ENCODE peak calls at places on chromosomes 12 and 14, in five cellular contexts. One of them, this sample, is unnamed.
A peak's percentile ranks its signal among the peaks of the same experiment; 100 is the strongest.

GRCh38 chr12:7108042-7108927 is 729 bp downstream of the C1RL start:
- DNase-seq in bronchial epithelial cell: peak; percentile 76
- DNase-seq in adrenal gland: peak; percentile 75
- DNase-seq in OCI-LY7: peak; percentile 75
- DNase-seq in fibroblast of lung: peak; percentile 74
- DNase-seq in this sample: peak; percentile 95

GRCh38 chr12:113158439-113159203 is 9.1 kb downstream of the CFAP73 start:
- DNase-seq in bronchial epithelial cell: no peak
- DNase-seq in adrenal gland: no peak
- DNase-seq in OCI-LY7: no peak
- DNase-seq in fibroblast of lung: no peak
- DNase-seq in this sample: no peak

GRCh38 chr12:124301084-124301654 is 6.3 kb downstream of the RFLNA start:
- DNase-seq in bronchial epithelial cell: no peak
- DNase-seq in adrenal gland: no peak
- DNase-seq in OCI-LY7: no peak
- DNase-seq in fibroblast of lung: no peak
- DNase-seq in this sample: no peak

GRCh38 chr14:57022608-57023007 is 212.3 kb upstream of the OTX2 start:
- DNase-seq in bronchial epithelial cell: no peak
- DNase-seq in adrenal gland: no peak
- DNase-seq in OCI-LY7: no peak
- DNase-seq in fibroblast of lung: no peak
- DNase-seq in this sample: no peak

GRCh38 chr12:24797901-24798300 is 151.0 kb downstream of the BCAT1 start:
- DNase-seq in bronchial epithelial cell: no peak
- DNase-seq in adrenal gland: no peak
- DNase-seq in OCI-LY7: no peak
- DNase-seq in fibroblast of lung: no peak
- DNase-seq in this sample: no peak

GRCh38 chr12:112908548-112908947 is 1.8 kb downstream of the OAS1 start:
- DNase-seq in bronchial epithelial cell: no peak
- DNase-seq in adrenal gland: no peak
- DNase-seq in OCI-LY7: no peak
- DNase-seq in fibroblast of lung: no peak
- DNase-seq in this sample: no peak

GRCh38 chr12:4118017-4118510 is 155.5 kb upstream of the CCND2 start:
- DNase-seq in bronchial epithelial cell: peak; percentile 23
- DNase-seq in adrenal gland: peak; percentile 51
- DNase-seq in OCI-LY7: peak; percentile 74
- DNase-seq in fibroblast of lung: peak; percentile 62
- DNase-seq in this sample: peak; percentile 93

GRCh38 chr14:58598028-58598850 is 39.5 kb upstream of the DACT1 start:
- DNase-seq in bronchial epithelial cell: no peak
- DNase-seq in adrenal gland: no peak
- DNase-seq in OCI-LY7: no peak
- DNase-seq in fibroblast of lung: no peak
- DNase-seq in this sample: no peak

GRCh38 chr14:97408503-97408902 is 611.3 kb downstream of the VRK1 start:
- DNase-seq in bronchial epithelial cell: no peak
- DNase-seq in adrenal gland: no peak
- DNase-seq in OCI-LY7: no peak
- DNase-seq in fibroblast of lung: no peak
- DNase-seq in this sample: no peak

GRCh38 chr14:69573841-69574265 is 818 bp downstream of the CCDC177 start:
- DNase-seq in bronchial epithelial cell: no peak
- DNase-seq in adrenal gland: no peak
- DNase-seq in OCI-LY7: no peak
- DNase-seq in fibroblast of lung: no peak
- DNase-seq in this sample: no peak

GRCh38 chr12:101608301-101609133 is 13.7 kb downstream of the MYBPC1 start:
- DNase-seq in bronchial epithelial cell: peak; percentile 40
- DNase-seq in adrenal gland: no peak
- DNase-seq in OCI-LY7: no peak
- DNase-seq in fibroblast of lung: no peak
- DNase-seq in this sample: no peak

GRCh38 chr14:22226381-22226780 is 362.6 kb downstream of the DAD1 start:
- DNase-seq in bronchial epithelial cell: peak; percentile 46
- DNase-seq in adrenal gland: no peak
- DNase-seq in OCI-LY7: peak; percentile 27
- DNase-seq in fibroblast of lung: peak; percentile 21
- DNase-seq in this sample: peak; percentile 29

GRCh38 chr14:101196795-101197590 is 293.5 kb upstream of the RTL1 start:
- DNase-seq in bronchial epithelial cell: no peak
- DNase-seq in adrenal gland: peak; percentile 7
- DNase-seq in OCI-LY7: no peak
- DNase-seq in fibroblast of lung: peak; percentile 11
- DNase-seq in this sample: no peak

GRCh38 chr12:93484315-93484981 is 17.1 kb downstream of the MRPL42 start:
- DNase-seq in bronchial epithelial cell: no peak
- DNase-seq in adrenal gland: peak; percentile 53
- DNase-seq in OCI-LY7: no peak
- DNase-seq in fibroblast of lung: peak; percentile 33
- DNase-seq in this sample: no peak

GRCh38 chr12:401235-402126 is at the start of gene CCDC77:
- DNase-seq in bronchial epithelial cell: peak; percentile 80
- DNase-seq in adrenal gland: peak; percentile 94
- DNase-seq in OCI-LY7: peak; percentile 96
- DNase-seq in fibroblast of lung: peak; percentile 86
- DNase-seq in this sample: peak; percentile 96

GRCh38 chr12:30796891-30797371 is 42.2 kb upstream of the CAPRIN2 start:
- DNase-seq in bronchial epithelial cell: peak; percentile 42
- DNase-seq in adrenal gland: no peak
- DNase-seq in OCI-LY7: no peak
- DNase-seq in fibroblast of lung: peak; percentile 58
- DNase-seq in this sample: no peak

GRCh38 chr14:70822706-70823185 is 13.4 kb upstream of the MAP3K9 start:
- DNase-seq in bronchial epithelial cell: no peak
- DNase-seq in adrenal gland: peak; percentile 37
- DNase-seq in OCI-LY7: no peak
- DNase-seq in fibroblast of lung: peak; percentile 30
- DNase-seq in this sample: no peak

GRCh38 chr12:1779783-1780182 is 40.6 kb upstream of the LRTM2 start:
- DNase-seq in bronchial epithelial cell: no peak
- DNase-seq in adrenal gland: no peak
- DNase-seq in OCI-LY7: no peak
- DNase-seq in fibroblast of lung: peak; percentile 86
- DNase-seq in this sample: no peak

GRCh38 chr14:57957441-57957840 is 91.5 kb upstream of the SLC35F4 start:
- DNase-seq in bronchial epithelial cell: no peak
- DNase-seq in adrenal gland: no peak
- DNase-seq in OCI-LY7: no peak
- DNase-seq in fibroblast of lung: no peak
- DNase-seq in this sample: no peak

GRCh38 chr12:93762059-93762719 is 85.0 kb downstream of the CRADD start:
- DNase-seq in bronchial epithelial cell: no peak
- DNase-seq in adrenal gland: no peak
- DNase-seq in OCI-LY7: no peak
- DNase-seq in fibroblast of lung: peak; percentile 44
- DNase-seq in this sample: no peak

GRCh38 chr14:80364274-80364673 is 153.0 kb upstream of the DIO2 start:
- DNase-seq in bronchial epithelial cell: peak; percentile 25
- DNase-seq in adrenal gland: no peak
- DNase-seq in OCI-LY7: peak; percentile 21
- DNase-seq in fibroblast of lung: peak; percentile 32
- DNase-seq in this sample: peak; percentile 4

GRCh38 chr12:26630546-26631027 is 202.4 kb downstream of the ITPR2 start:
- DNase-seq in bronchial epithelial cell: no peak
- DNase-seq in adrenal gland: peak; percentile 72
- DNase-seq in OCI-LY7: no peak
- DNase-seq in fibroblast of lung: peak; percentile 95
- DNase-seq in this sample: no peak

GRCh38 chr12:46857486-46857885 is 31.7 kb upstream of the SLC38A4 start:
- DNase-seq in bronchial epithelial cell: no peak
- DNase-seq in adrenal gland: no peak
- DNase-seq in OCI-LY7: no peak
- DNase-seq in fibroblast of lung: no peak
- DNase-seq in this sample: no peak
- TF ChIP-seq CTCF in bronchial epithelial cell: no peak
- TF ChIP-seq CTCF in adrenal gland: no peak
- TF ChIP-seq CTCF in OCI-LY7: no peak
- TF ChIP-seq CTCF in fibroblast of lung: no peak
- TF ChIP-seq CTCF in this sample: no peak

GRCh38 chr12:50508420-50508819 is 3.6 kb downstream of the DIP2B start:
- DNase-seq in bronchial epithelial cell: no peak
- DNase-seq in adrenal gland: no peak
- DNase-seq in OCI-LY7: no peak
- DNase-seq in fibroblast of lung: no peak
- DNase-seq in this sample: no peak
- H3K4me3 ChIP-seq in bronchial epithelial cell: no peak overlapping the region
- H3K4me3 ChIP-seq in adrenal gland: no peak overlapping the region
- H3K4me3 ChIP-seq in OCI-LY7: no peak overlapping the region
- H3K4me3 ChIP-seq in fibroblast of lung: no peak overlapping the region
- H3K4me3 ChIP-seq in this sample: no peak overlapping the region

GRCh38 chr12:65823481-65824313 is 586 bp upstream of the HMGA2 start:
- DNase-seq in bronchial epithelial cell: peak; percentile 45
- DNase-seq in adrenal gland: peak; percentile 21
- DNase-seq in OCI-LY7: no peak
- DNase-seq in fibroblast of lung: peak; percentile 56
- DNase-seq in this sample: peak; percentile 29
- TF ChIP-seq CTCF in bronchial epithelial cell: no peak
- TF ChIP-seq CTCF in adrenal gland: no peak
- TF ChIP-seq CTCF in OCI-LY7: no peak
- TF ChIP-seq CTCF in fibroblast of lung: no peak
- TF ChIP-seq CTCF in this sample: no peak

GRCh38 chr14:21106506-21107359 is 5.9 kb downstream of the TMEM253 start:
- DNase-seq in bronchial epithelial cell: peak; percentile 74
- DNase-seq in adrenal gland: peak; percentile 90
- DNase-seq in OCI-LY7: peak; percentile 78
- DNase-seq in fibroblast of lung: peak; percentile 65
- DNase-seq in this sample: peak; percentile 85
- H3K4me3 ChIP-seq in bronchial epithelial cell: no peak overlapping the region
- H3K4me3 ChIP-seq in adrenal gland: no peak overlapping the region
- H3K4me3 ChIP-seq in OCI-LY7: no peak overlapping the region
- H3K4me3 ChIP-seq in fibroblast of lung: no peak overlapping the region
- H3K4me3 ChIP-seq in this sample: no peak overlapping the region

This sample was measured in GM12865.